ENCODE peak calls at places on chromosomes 7 and 10, in six cellular contexts. L is GM12878, U is HepG2, Z is H1, S is SK-N-SH, Q is K562. P is an unnamed sample.

GRCh38 chr10:5905854-5906507 is 15.9 kb downstream of the FBH1 start:
- DNase-seq in L (no peak), U (no peak), Z (no peak), S (no peak), Q (no peak), P (no peak)

GRCh38 chr7:43591551-43592180 is 8.8 kb downstream of the STK17A start:
- DNase-seq in L (no peak), U (peak; percentile 31), Z (no peak), S (no peak), Q (no peak), P (no peak)

GRCh38 chr7:24865994-24866615 is 108.8 kb upstream of the GSDME start:
- DNase-seq in L (no peak), U (no peak), Z (no peak), S (no peak), Q (no peak), P (no peak)

GRCh38 chr10:95499482-95499989 is 61.6 kb downstream of the SORBS1 start:
- DNase-seq in L (no peak), U (peak; percentile 73), Z (no peak), S (no peak), Q (no peak), P (no peak)

GRCh38 chr7:72415586-72415985 is 3.4 kb upstream of the CALN1 start:
- DNase-seq in L (no peak), U (no peak), Z (no peak), S (no peak), Q (no peak), P (no peak)

GRCh38 chr7:16688249-16688648 is 42.3 kb downstream of the BZW2 start:
- DNase-seq in L (no peak), U (no peak), Z (no peak), S (no peak), Q (peak; percentile 66), P (peak; percentile 33)

GRCh38 chr7:151063212-151063561 is 3.8 kb downstream of the SLC4A2 start:
- DNase-seq in L (no peak), U (peak; percentile 41), Z (no peak), S (no peak), Q (peak; percentile 65), P (no peak)

GRCh38 chr7:102834999-102835398 is 77.8 kb upstream of the LRRC17 start:
- DNase-seq in L (peak; percentile 57), U (peak; percentile 15), Z (no peak), S (no peak), Q (no peak), P (peak; percentile 60)

GRCh38 chr7:73342645-73343044 is 14.7 kb downstream of the FKBP6 start:
- DNase-seq in L (no peak), U (peak; percentile 73), Z (no peak), S (peak; percentile 74), Q (no peak), P (peak; percentile 29)

GRCh38 chr7:56447864-56448693 is 331.9 kb upstream of the NUPR2 start:
- DNase-seq in L (no peak), U (no peak), Z (no peak), S (peak; percentile 81), Q (peak; percentile 16), P (no peak)

GRCh38 chr10:71945819-71946474 is 18.2 kb upstream of the CHST3 start:
- DNase-seq in L (no peak), U (no peak), Z (no peak), S (no peak), Q (no peak), P (no peak)

GRCh38 chr7:116341222-116341907 is 131.0 kb downstream of the TES start:
- DNase-seq in L (no peak), U (no peak), Z (no peak), S (no peak), Q (no peak), P (no peak)

GRCh38 chr7:55594870-55595269 is 22.6 kb upstream of the VOPP1 start:
- DNase-seq in L (no peak), U (no peak), Z (no peak), S (no peak), Q (no peak), P (no peak)

GRCh38 chr7:143901360-143901709 is 641 bp downstream of the TCAF1 start:
- DNase-seq in L (no peak), U (peak; percentile 25), Z (peak; percentile 66), S (no peak), Q (no peak), P (no peak)

GRCh38 chr10:98314577-98315284 is 46.7 kb upstream of the LOXL4 start:
- DNase-seq in L (no peak), U (no peak), Z (no peak), S (no peak), Q (no peak), P (no peak)

GRCh38 chr7:91468231-91468630 is 204.0 kb downstream of the FZD1 start:
- DNase-seq in L (no peak), U (no peak), Z (no peak), S (no peak), Q (no peak), P (no peak)

GRCh38 chr7:148230341-148230740 is 360.2 kb upstream of the C7orf33 start:
- DNase-seq in L (no peak), U (no peak), Z (no peak), S (peak; percentile 40), Q (no peak), P (no peak)

GRCh38 chr10:33126742-33127141 is 168.7 kb upstream of the ITGB1 start:
- DNase-seq in L (no peak), U (no peak), Z (no peak), S (no peak), Q (no peak), P (no peak)

GRCh38 chr7:138726288-138726687 is 25.1 kb upstream of the SVOPL start:
- DNase-seq in L (no peak), U (no peak), Z (no peak), S (peak; percentile 39), Q (peak; percentile 32), P (no peak)

GRCh38 chr7:83427929-83428328 is 221.0 kb downstream of the SEMA3E start:
- DNase-seq in L (no peak), U (no peak), Z (no peak), S (no peak), Q (no peak), P (peak; percentile 12)

GRCh38 chr10:77631241-77631640 is 6.4 kb downstream of the KCNMA1 start:
- DNase-seq in L (no peak), U (no peak), Z (no peak), S (no peak), Q (no peak), P (no peak)

DNA sequence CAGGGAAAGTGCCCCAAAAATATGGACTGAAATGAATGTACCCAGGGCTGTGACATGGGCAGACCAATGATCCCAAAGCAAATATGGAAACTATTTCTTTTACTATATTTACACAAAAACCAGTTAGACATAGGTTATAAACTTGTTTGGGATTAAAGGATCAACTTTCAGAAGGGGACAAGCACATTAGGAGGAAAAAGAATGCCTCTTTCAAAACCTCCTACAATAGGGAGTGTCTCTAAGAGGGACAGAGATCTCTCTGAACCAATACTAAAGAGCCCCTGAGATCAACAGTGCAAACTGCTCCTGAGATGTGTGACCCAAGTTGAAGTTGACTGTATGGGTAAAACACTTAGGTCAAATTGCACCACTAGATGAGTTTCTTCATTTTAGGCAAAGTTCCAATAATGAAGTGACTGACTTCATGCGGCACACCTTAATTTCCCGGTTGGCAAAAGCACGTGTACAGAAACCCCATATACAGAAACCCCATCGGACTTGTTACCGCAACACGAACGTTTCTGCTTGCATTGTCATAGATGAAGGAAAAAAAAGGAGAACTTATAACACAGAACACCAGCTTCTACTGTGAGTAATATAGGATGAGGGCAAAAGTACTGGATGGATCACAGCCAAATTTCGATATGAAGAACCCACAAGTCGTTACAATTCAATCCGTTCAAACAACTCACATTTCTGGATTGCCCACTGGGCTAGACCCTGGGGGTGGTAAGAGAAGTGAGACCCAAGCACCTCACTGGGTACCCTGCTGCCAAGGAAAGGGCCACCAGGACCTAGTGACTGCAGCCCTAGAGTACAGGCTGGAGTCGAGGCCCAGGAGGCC is 4.3 kb downstream of the SVIL start:
- DNase-seq in L (no peak), U (no peak), Z (no peak), S (no peak), Q (no peak), P (no peak)
- TF ChIP-seq POLR2AphosphoS5 in L (no peak), U (no peak), Z (no peak), S (no peak), Q (no peak), P (no peak)

GRCh38 chr10:132248455-132249231 is 59.1 kb downstream of the STK32C start:
- DNase-seq in L (no peak), U (no peak), Z (peak; percentile 87), S (peak; percentile 95), Q (peak; percentile 97), P (peak; percentile 4)
- TF ChIP-seq YY1 in L (no peak), U (no peak), Z (no peak), S (no peak), Q (no peak), P (no peak)

GRCh38 chr7:36532981-36533499 is 143.4 kb downstream of the ANLN start:
- DNase-seq in L (no peak), U (no peak), Z (no peak), S (no peak), Q (no peak), P (no peak)

GRCh38 chr7:36535866-36536664 is 146.4 kb downstream of the ANLN start:
- DNase-seq in L (no peak), U (no peak), Z (no peak), S (no peak), Q (no peak), P (no peak)

GRCh38 chr7:36533717-36534116 is 144.1 kb downstream of the ANLN start:
- DNase-seq in L (no peak), U (no peak), Z (no peak), S (no peak), Q (no peak), P (no peak)

DNA sequence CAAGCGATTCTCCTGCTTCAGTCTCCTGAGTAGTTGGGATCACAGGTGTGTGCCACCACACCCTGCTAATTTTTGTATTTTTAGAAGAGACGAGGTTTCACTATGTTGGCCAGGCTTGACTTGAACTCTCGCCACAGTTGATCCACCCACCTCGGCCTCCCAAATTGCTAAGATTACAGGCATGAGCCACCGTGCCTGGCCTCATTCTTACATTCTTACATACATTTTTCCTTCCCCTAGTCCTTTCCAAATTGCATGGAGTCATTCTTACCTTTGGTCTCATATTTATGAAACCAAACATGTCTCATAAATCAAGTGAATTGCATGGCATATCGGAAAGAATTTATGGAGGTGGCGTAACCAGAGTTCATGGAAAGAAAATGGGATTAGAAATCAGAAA is 148.5 kb downstream of the ANLN start:
- DNase-seq in L (no peak), U (no peak), Z (no peak), S (no peak), Q (no peak), P (no peak)
- TF ChIP-seq POLR2AphosphoS5 in L (no peak), U (no peak), Z (no peak), S (no peak), Q (no peak), P (no peak)

DNA sequence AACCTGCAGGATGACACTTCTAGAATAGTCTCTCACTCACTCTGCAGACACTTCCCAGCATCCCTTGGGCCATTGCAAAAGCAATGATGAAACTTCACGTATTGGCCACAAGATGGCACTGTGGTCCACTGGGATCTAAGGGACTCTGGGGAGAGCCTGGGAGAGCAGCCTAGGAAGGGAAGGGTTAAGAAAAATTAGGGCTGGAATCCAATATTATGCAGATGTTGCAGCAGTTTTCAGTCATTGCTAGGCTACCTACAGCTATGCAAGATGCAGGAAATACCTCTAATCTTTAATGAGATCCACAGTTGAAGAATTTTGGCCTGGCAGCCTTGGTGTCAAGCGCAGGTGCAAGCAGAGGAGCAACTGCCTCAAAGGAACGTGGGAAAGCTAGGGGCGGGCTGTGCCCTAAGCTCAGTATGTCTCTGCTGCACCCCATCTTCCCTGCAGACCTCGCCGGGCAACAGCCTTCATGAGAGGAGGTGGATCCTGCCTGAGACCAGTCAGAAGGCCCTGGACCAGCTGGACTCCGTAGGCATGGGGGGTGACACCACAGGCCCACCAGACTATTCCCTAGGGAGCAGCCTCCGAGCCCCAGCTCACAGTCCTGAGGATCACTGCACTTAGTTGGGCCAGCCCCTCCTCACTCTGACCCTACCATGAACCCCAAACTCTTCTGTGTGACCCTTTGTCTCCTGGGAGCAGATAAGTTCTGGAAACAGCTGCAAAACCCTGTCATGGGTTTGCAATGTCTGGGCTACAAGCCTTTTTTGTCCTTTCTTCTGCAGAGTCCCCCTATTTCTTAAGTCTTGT is 127.9 kb upstream of the PRSS58 start:
- DNase-seq in L (peak; percentile 13), U (peak; percentile 32), Z (peak; percentile 68), S (peak; percentile 62), Q (peak; percentile 79), P (peak; percentile 72)
- TF ChIP-seq YY1 in L (no peak), U (no peak), Z (peak; percentile 32), S (no peak), Q (no peak), P (peak; percentile 44)

P was measured in HCT116.